ENCODE peak calls at places on chromosomes 6 and 20, in seven cellular contexts. T is germinal center, F is mesothelial cell of epicardium, J is NCI-H1694, U is Daoy, D is A172, I is tibial nerve. G is an unnamed sample.

GRCh38 chr6:33995873-33996475 is 149.9 kb downstream of the GRM4 start:
- DNase-seq in T (no peak), F (no peak), J (no peak), U (no peak), D (no peak), I (no peak), G (no peak)

GRCh38 chr6:85460951-85461805 is 11.3 kb downstream of the NT5E start:
- DNase-seq in T (no peak), F (no peak), J (no peak), U (peak; percentile 73), D (peak; percentile 58), I (no peak), G (peak; percentile 49)

GRCh38 chr6:83071023-83071422 is 3.6 kb downstream of the DOP1A start:
- DNase-seq in T (peak; percentile 24), F (no peak), J (no peak), U (no peak), D (no peak), I (no peak), G (no peak)

GRCh38 chr6:157493576-157493975 is 112.6 kb downstream of the ZDHHC14 start:
- DNase-seq in T (no peak), F (no peak), J (no peak), U (no peak), D (no peak), I (no peak), G (no peak)

GRCh38 chr20:37917436-37917835 is 14.5 kb downstream of the VSTM2L start:
- DNase-seq in T (no peak), F (no peak), J (no peak), U (no peak), D (no peak), I (no peak), G (no peak)

GRCh38 chr6:127641905-127642304 is 64.9 kb downstream of the C6orf58 start:
- DNase-seq in T (peak; percentile 3), F (no peak), J (peak; percentile 42), U (peak; percentile 39), D (peak; percentile 30), I (no peak), G (no peak)

GRCh38 chr6:38806271-38806670 is 91.2 kb downstream of the DNAH8 start:
- DNase-seq in T (no peak), F (no peak), J (no peak), U (no peak), D (no peak), I (no peak), G (no peak)

GRCh38 chr6:44062771-44063560 is 64.3 kb downstream of the MRPL14 start:
- DNase-seq in T (peak; percentile 35), F (no peak), J (no peak), U (peak; percentile 76), D (no peak), I (no peak), G (no peak)

GRCh38 chr6:9514146-9514545 is 900.7 kb downstream of the TFAP2A start:
- DNase-seq in T (no peak), F (no peak), J (no peak), U (no peak), D (no peak), I (no peak), G (no peak)

GRCh38 chr6:3669916-3670315 is 81.6 kb downstream of the PXDC1 start:
- DNase-seq in T (no peak), F (no peak), J (no peak), U (no peak), D (no peak), I (no peak), G (no peak)

GRCh38 chr6:9412951-9413559 is 977.7 kb upstream of the SLC35B3 start:
- DNase-seq in T (peak; percentile 2), F (no peak), J (peak; percentile 33), U (peak; percentile 68), D (peak; percentile 19), I (no peak), G (no peak)

GRCh38 chr6:28981833-28982475 is 23.2 kb downstream of the ZNF311 start:
- DNase-seq in T (peak; percentile 69), F (peak; percentile 91), J (peak; percentile 65), U (peak; percentile 83), D (peak; percentile 86), I (peak; percentile 92), G (peak; percentile 87)

GRCh38 chr20:45588800-45589199 is 9.7 kb upstream of the WFDC8 start:
- DNase-seq in T (no peak), F (no peak), J (no peak), U (no peak), D (no peak), I (no peak), G (no peak)

GRCh38 chr6:99507648-99508047 is 7.6 kb downstream of the USP45 start:
- DNase-seq in T (no peak), F (no peak), J (no peak), U (no peak), D (no peak), I (no peak), G (no peak)

GRCh38 chr6:158372570-158372969 is 60.3 kb downstream of the TULP4 start:
- DNase-seq in T (no peak), F (no peak), J (no peak), U (no peak), D (no peak), I (no peak), G (no peak)

GRCh38 chr20:37075932-37076685 is 19.7 kb downstream of the RBL1 start:
- DNase-seq in T (no peak), F (no peak), J (no peak), U (no peak), D (no peak), I (no peak), G (no peak)

GRCh38 chr6:54817236-54817635 is 29.3 kb upstream of the FAM83B start:
- DNase-seq in T (no peak), F (no peak), J (no peak), U (no peak), D (no peak), I (no peak), G (no peak)

GRCh38 chr20:37378785-37379598 is 33.1 kb downstream of the SRC start:
- DNase-seq in T (no peak), F (no peak), J (no peak), U (peak; percentile 83), D (peak; percentile 52), I (no peak), G (no peak)

GRCh38 chr6:142642651-142643050 is 302.3 kb downstream of the HIVEP2 start:
- DNase-seq in T (no peak), F (no peak), J (no peak), U (no peak), D (peak; percentile 26), I (no peak), G (no peak)

G was measured in breast epithelium.